ENCODE peak calls at places on chromosomes 12 and 14, in eight cellular contexts. X is transverse colon, V is upper lobe of left lung, Z is sigmoid colon, Y is HepG2, E is esophagus muscularis mucosa, A is K562, L is suprapubic skin. U is an unnamed sample.

GRCh38 chr12:119578112-119578511 is 15.5 kb upstream of the TMEM233 start:
- DNase-seq in L (no peak), Z (no peak), X (no peak), E (no peak), V (no peak), Y (no peak), A (no peak), U (no peak)

GRCh38 chr14:61048640-61049039 is 67.6 kb downstream of the SLC38A6 start:
- DNase-seq in Z (no peak), E (no peak), L (no peak), V (no peak), X (no peak), Y (no peak), A (no peak), U (no peak)

GRCh38 chr12:59651230-59651920 is 55.5 kb downstream of the SLC16A7 start:
- DNase-seq in A (no peak), E (no peak), Z (no peak), X (no peak), L (no peak), Y (peak; percentile 9), V (no peak), U (no peak)

GRCh38 chr14:102957222-102957621 is 34.8 kb downstream of the AMN start:
- DNase-seq in Y (no peak), L (no peak), V (no peak), A (no peak), X (no peak), Z (no peak), E (no peak), U (no peak)

GRCh38 chr14:87461704-87462103 is 531.3 kb downstream of the GALC start:
- DNase-seq in A (no peak), L (no peak), X (no peak), Y (no peak), V (no peak), Z (no peak), E (no peak), U (no peak)

GRCh38 chr12:121513464-121514183 is 67.2 kb downstream of the KDM2B start:
- DNase-seq in V (peak; percentile 50), L (no peak), A (peak; percentile 99), E (no peak), Y (peak; percentile 78), Z (no peak), X (peak; percentile 58), U (peak; percentile 49)

GRCh38 chr14:102795060-102795925 is 18.0 kb downstream of the TRAF3 start:
- DNase-seq in A (no peak), X (peak; percentile 70), L (no peak), V (peak; percentile 86), Z (peak; percentile 79), Y (peak; percentile 82), E (no peak), U (peak; percentile 66)

GRCh38 chr12:132610051-132610759 is at the start of gene LRCOL1:
- DNase-seq in A (no peak), X (no peak), E (no peak), L (no peak), Y (no peak), V (no peak), Z (no peak), U (no peak)

GRCh38 chr14:74508844-74509428 is 15.4 kb downstream of the ISCA2 start:
- DNase-seq in L (no peak), A (no peak), E (no peak), X (no peak), Y (no peak), Z (peak; percentile 63), V (no peak), U (no peak)

GRCh38 chr12:77625441-77625840 is 205.3 kb upstream of the NAV3 start:
- DNase-seq in L (no peak), A (no peak), Z (no peak), Y (no peak), V (no peak), E (no peak), X (no peak), U (no peak)

DNA sequence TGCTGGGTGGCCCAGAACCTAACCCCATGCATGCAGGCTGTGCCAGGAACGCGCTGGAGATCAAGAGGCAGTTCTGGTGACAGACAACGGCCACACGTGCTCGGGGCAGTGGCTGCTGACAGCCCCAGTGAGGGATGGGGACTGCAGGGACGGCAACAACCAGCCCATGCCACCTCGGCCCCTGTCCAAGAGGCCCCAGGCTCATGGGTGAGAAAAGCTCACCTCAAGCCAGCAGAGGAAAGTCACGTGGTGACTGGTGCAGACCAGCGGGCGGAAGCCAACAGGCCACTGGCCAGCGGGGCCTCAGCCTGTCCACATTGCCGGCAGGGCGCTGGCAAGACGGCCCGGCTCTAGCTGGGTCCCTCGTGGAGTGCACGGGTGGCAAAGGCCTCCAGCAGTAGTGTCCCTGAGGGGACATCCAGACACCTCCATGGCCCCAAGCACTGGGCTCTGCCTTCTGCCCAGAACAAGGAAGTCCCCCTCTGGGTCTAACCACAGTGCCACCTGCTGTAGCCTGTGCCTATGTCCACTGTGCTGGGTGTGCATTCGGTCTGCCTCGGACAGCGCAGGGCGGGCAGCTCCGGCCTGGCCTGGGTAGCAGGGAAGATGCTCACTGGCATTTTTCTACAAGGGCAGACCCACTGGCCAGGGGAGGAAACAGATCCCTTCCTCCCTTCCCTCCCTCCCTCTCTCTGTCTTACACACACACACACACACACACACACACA is 134.1 kb downstream of the NCOR2 start:
- DNase-seq in Y (no peak), L (no peak), E (no peak), X (no peak), V (no peak), Z (no peak), A (no peak), U (peak; percentile 38)
- TF ChIP-seq POLR2AphosphoS5 in Y (no peak), L (no peak), E (peak; percentile 18), X (no peak), V (no peak), Z (no peak), A (no peak), U (no peak)

GRCh38 chr12:58341791-58342190 is 400.4 kb downstream of the ATP23 start:
- DNase-seq in Z (no peak), V (no peak), E (no peak), L (no peak), Y (no peak), X (no peak), A (no peak), U (no peak)
- TF ChIP-seq EP300 in Z (no peak), V (no peak), E (no peak), L (no peak), Y (no peak), X (no peak), A (no peak), U (no peak)

GRCh38 chr12:105235747-105236476 is at the start of gene APPL2:
- DNase-seq in V (peak; percentile 93), Z (peak; percentile 94), E (peak; percentile 95), A (peak; percentile 90), L (peak; percentile 95), Y (peak; percentile 83), X (peak; percentile 92), U (peak; percentile 91)
- TF ChIP-seq POLR2A in V (peak; percentile 90), Z (peak; percentile 47), E (peak; percentile 12), A (peak; percentile 84), L (peak; percentile 26), Y (peak; percentile 81), X (peak; percentile 77), U (no peak)

DNA sequence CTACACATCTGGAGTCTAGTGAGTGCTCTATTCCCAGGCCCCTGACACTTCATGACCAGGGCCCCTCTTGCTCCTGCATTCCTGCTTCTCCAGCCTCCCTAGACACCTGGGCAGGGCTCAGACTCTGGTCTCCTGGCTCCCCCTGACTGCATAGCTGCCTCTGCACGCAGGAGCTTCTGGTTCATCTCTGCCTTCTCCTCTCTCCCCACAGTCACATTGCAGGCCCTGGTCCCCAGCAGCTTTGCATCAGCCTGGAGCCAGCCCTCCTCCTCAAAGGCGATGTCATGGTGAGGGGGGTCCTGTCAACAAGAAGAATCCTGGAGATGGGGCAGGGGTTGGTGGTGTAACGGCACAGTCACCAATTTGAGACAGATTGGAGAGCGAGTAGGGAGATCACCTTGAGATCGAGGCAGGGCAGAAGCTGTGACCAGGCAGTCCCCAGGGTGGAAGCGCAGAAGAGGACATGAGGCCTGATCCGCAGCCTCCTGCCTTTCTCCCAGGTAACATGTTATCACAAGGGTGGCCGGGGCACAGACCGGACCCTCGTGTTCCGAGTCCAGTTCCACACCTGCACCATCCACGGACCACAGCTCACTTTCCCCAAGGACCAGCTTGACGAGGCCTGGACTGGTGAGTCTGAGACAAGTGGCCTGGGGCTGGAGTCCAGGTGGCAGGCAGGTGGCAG is 8.1 kb downstream of the TNS2 start:
- DNase-seq in X (no peak), V (no peak), Z (peak; percentile 72), E (no peak), A (no peak), Y (no peak), L (no peak), U (peak; percentile 25)
- TF ChIP-seq POLR2AphosphoS5 in X (no peak), V (no peak), Z (no peak), E (no peak), A (no peak), Y (no peak), L (no peak), U (no peak)

DNA sequence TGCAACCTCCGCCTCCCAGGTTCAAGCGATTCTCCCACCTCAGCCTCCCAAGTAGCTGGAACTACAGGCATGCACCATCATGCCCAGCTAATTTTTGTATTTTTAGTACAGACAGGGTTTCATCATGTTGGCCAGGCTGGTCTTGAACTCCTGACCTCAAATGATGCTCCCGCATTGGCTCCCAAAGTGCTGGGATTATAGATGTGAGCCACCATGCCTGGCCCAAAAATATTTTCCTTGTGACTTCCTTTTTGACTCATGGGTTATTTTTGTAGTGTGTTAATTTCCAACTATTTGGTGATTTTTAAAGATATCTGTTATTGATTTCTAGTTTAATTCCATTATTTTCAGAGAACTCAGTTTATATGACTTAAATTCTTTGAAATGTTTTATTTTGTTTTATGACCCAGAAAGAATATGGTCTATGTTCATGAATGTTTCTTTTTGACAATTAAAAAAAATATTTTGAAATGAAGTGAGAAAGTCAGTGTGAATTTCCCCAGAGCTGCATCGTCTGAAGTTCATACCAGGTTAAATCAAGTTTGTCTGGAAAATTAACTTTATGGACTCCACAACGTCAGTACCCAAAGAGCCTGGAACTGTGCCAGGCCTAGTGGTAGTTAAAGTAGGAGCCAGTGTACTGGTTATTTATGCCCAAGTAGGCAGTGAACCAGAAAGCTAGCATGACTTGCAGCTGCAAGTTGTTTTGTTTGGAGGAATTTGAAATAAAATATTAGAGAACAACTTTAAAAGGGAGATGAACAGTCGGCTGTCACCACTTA is 2.8 kb upstream of the CDKL1 start:
- DNase-seq in V (no peak), E (no peak), L (no peak), A (no peak), Y (no peak), Z (peak; percentile 90), X (peak; percentile 80), U (peak; percentile 49)
- TF ChIP-seq EP300 in V (no peak), E (no peak), L (no peak), A (no peak), Y (no peak), Z (no peak), X (no peak), U (no peak)